ENCODE peak calls at places on chromosomes 4 and X, in seven cellular contexts. P, G, B, W, R, Q and H are unnamed samples. For H3K9me3 and H3K4me1, the result is how much of the 10 kb centered on the place peaks cover.

GRCh38 chrX:138504254-138504653 is 207.3 kb downstream of the FGF13 start:
- DNase-seq in Q (no peak), W (no peak), R (no peak), B (no peak), G (no peak), P (no peak), H (no peak)

GRCh38 chr4:11098461-11098860 is 330.2 kb downstream of the HS3ST1 start:
- DNase-seq in G (no peak), R (no peak), B (no peak), W (no peak), Q (no peak), P (no peak), H (no peak)

GRCh38 chrX:16075087-16075486 is 48.3 kb upstream of the GRPR start:
- DNase-seq in R (no peak), W (no peak), G (no peak), B (no peak), Q (no peak), P (no peak), H (no peak)

GRCh38 chrX:39731735-39732134 is 366.0 kb downstream of the BCOR start:
- DNase-seq in B (no peak), W (no peak), Q (no peak), G (no peak), P (no peak), R (no peak), H (no peak)

GRCh38 chr4:139599594-139600374 is 43.8 kb upstream of the SETD7 start:
- DNase-seq in R (no peak), G (no peak), W (no peak), P (no peak), B (no peak), Q (no peak), H (no peak)

GRCh38 chr4:158823461-158823873 is 54.6 kb downstream of the FNIP2 start:
- DNase-seq in Q (no peak), R (no peak), W (no peak), G (no peak), P (no peak), B (no peak), H (peak)

GRCh38 chr4:87041142-87041541 is 106.3 kb downstream of the AFF1 start:
- DNase-seq in R (no peak), Q (no peak), W (no peak), B (peak), P (no peak), G (no peak), H (no peak)

GRCh38 chrX:41559235-41559634 is 112.1 kb downstream of the NYX start:
- DNase-seq in P (no peak), Q (no peak), W (no peak), R (no peak), G (no peak), B (no peak), H (no peak)

GRCh38 chrX:111467896-111468295 is 43.5 kb upstream of the SERTM2 start:
- DNase-seq in Q (no peak), B (no peak), R (peak), G (no peak), W (no peak), P (peak), H (peak)

GRCh38 chr4:181517521-181517920 is 725.7 kb upstream of the TENM3 start:
- DNase-seq in W (no peak), B (no peak), P (no peak), G (no peak), Q (no peak), R (no peak), H (no peak)

GRCh38 chr4:184097240-184097619 is 120.4 kb downstream of the ENPP6 start:
- DNase-seq in P (peak), Q (peak), W (no peak), R (peak), B (peak), G (peak), H (peak)

GRCh38 chr4:44961001-44961755 is 234.8 kb upstream of the GNPDA2 start:
- DNase-seq in R (no peak), Q (no peak), P (no peak), B (no peak), G (no peak), W (no peak), H (no peak)
- H3K9me3 ChIP-seq in R (under half), Q (under half), P (under half), B (under half), G (under half), W (under half), H (under half)

DNA sequence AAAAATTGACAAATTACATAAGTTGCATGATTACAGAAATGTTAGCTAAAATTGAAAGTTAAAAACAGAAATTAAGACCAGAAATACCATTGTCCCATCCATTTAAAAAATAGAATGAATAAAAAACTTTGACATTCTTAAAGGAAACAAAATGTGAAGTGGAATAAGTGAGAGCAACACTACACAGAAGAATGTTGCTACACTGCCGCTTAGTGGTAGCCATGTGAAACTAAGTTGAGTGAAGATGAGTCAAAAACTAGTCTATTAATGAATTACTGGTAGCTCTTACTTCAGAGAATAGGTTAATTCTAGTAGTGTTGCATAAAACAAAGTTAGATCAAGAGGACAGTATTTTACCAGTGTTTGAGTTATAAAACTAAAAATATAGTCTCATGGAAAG is 571.0 kb upstream of the KLHL4 start:
- DNase-seq in W (peak), B (no peak), Q (no peak), R (peak), P (no peak), G (no peak), H (no peak)
- TF ChIP-seq CTCF in W (peak), B (no peak), Q (peak), R (no peak), P (peak), G (peak), H (no peak)

DNA sequence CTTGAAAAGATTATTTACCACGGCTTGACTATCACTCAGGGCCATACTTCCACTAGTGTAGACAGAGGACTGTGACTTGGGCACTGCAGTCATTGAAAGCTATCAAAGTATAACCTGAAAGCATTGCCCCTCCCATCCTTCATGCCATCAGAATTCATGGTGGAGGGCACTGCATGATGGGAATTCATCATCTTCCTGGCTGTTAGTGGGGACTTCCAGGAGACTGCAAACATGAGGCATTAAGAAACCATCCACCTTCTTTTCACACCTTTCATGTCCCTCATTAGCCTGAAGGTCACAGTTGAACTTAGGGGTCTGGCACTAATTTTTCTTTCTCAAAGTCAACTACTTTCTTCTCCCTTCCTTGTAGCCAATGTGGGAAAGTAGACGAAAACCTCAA is 25.8 kb downstream of the VSIG4 start:
- DNase-seq in Q (no peak), B (no peak), P (no peak), R (no peak), W (no peak), G (no peak), H (no peak)
- H3K4me1 ChIP-seq in Q (under half), B (under half), P (under half), R (under half), W (half or more), G (under half), H (under half)

DNA sequence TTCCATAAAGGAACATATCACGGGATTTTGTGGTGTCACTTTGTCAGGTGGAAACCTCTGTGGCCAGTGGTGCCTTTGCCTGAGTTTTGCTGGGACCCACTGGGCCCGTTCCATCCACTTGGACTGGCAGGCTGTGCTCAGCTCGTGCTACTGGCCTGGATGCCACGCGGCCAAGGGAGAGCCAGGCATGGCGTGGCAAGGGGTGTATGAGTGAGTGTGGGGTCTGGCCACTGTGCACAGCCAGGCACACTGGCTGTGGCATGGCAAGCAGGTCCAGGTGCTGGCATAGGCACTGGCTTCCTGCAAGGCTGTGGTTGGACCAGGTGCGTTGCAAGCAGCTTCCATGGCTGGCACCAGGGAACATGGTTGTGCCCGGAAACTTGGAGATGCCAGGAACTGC is 60.8 kb downstream of the TBCK start:
- DNase-seq in Q (no peak), W (no peak), R (no peak), B (no peak), P (no peak), G (no peak), H (no peak)
- H3K9me3 ChIP-seq in Q (under half), W (under half), R (under half), B (under half), P (under half), G (under half), H (under half)